ENCODE peak calls at places on chromosomes 1 and 21, in four cellular contexts. N, Y, Q and P are unnamed samples.

GRCh38 chr1:197222780-197223179 is 45.3 kb upstream of the CRB1 start:
- DNase-seq in N (no peak), Y (no peak), Q (no peak), P (no peak)

GRCh38 chr1:218079379-218079778 is 205.7 kb upstream of the RRP15 start:
- DNase-seq in N (no peak), Y (no peak), Q (no peak), P (no peak)

GRCh38 chr1:185929759-185930158 is 195.6 kb downstream of the HMCN1 start:
- DNase-seq in Q (no peak), N (no peak), Y (no peak), P (no peak)

GRCh38 chr1:204841798-204842197 is 28.9 kb upstream of the NFASC start:
- DNase-seq in Y (no peak), N (no peak), Q (no peak), P (no peak)

GRCh38 chr1:31831397-31832378 is 15.9 kb upstream of the SPOCD1 start:
- DNase-seq in N (no peak), Q (peak; percentile 25), Y (no peak), P (no peak)

GRCh38 chr1:32447469-32448185 is 17.2 kb upstream of the ZBTB8B start:
- DNase-seq in N (no peak), Q (no peak), Y (peak; percentile 31), P (peak; percentile 81)

GRCh38 chr1:50110656-50111055 is 1.9 kb downstream of the ELAVL4 start:
- DNase-seq in Q (no peak), N (no peak), Y (no peak), P (peak; percentile 16)

GRCh38 chr1:192476802-192477298 is 98.7 kb upstream of the RGS1 start:
- DNase-seq in Q (no peak), Y (no peak), N (no peak), P (no peak)

GRCh38 chr1:211783897-211784296 is 46.7 kb downstream of the LPGAT1 start:
- DNase-seq in N (no peak), Y (no peak), Q (peak; percentile 92), P (no peak)

GRCh38 chr21:38824124-38824822 is 18.5 kb downstream of the ETS2 start:
- DNase-seq in Q (peak; percentile 95), N (no peak), Y (no peak), P (no peak)

GRCh38 chr1:95139039-95139438 is 21.9 kb downstream of the TLCD4 start:
- DNase-seq in Q (no peak), Y (no peak), N (no peak), P (no peak)

GRCh38 chr21:38343691-38344090 is 86.9 kb downstream of the KCNJ15 start:
- DNase-seq in N (no peak), Q (no peak), Y (no peak), P (no peak)

GRCh38 chr1:33363470-33363861 is 42.6 kb upstream of the A3GALT2 start:
- DNase-seq in Y (no peak), N (no peak), Q (no peak), P (no peak)

GRCh38 chr1:205141236-205142104 is 19.7 kb upstream of the RBBP5 start:
- DNase-seq in N (peak; percentile 67), Y (peak; percentile 79), Q (peak; percentile 66), P (peak; percentile 83)

GRCh38 chr1:19866758-19867157 is 15.4 kb upstream of the OTUD3 start:
- DNase-seq in N (no peak), Q (no peak), Y (no peak), P (no peak)

GRCh38 chr1:30044745-30045144 is 678.6 kb downstream of the MATN1 start:
- DNase-seq in Y (no peak), N (no peak), Q (no peak), P (no peak)

GRCh38 chr1:26349196-26349885 is 4.6 kb downstream of the CRYBG2 start:
- DNase-seq in Q (no peak), Y (no peak), N (no peak), P (no peak)

GRCh38 chr1:236779312-236779711 is 15.8 kb upstream of the MTR start:
- DNase-seq in Y (no peak), Q (no peak), N (no peak), P (no peak)

GRCh38 chr1:25068829-25069228 is 138.8 kb upstream of the RUNX3 start:
- DNase-seq in Y (peak; percentile 37), N (no peak), Q (no peak), P (no peak)
- TF ChIP-seq FOXJ3 in Y (no peak), N (no peak), Q (no peak), P (no peak)

DNA sequence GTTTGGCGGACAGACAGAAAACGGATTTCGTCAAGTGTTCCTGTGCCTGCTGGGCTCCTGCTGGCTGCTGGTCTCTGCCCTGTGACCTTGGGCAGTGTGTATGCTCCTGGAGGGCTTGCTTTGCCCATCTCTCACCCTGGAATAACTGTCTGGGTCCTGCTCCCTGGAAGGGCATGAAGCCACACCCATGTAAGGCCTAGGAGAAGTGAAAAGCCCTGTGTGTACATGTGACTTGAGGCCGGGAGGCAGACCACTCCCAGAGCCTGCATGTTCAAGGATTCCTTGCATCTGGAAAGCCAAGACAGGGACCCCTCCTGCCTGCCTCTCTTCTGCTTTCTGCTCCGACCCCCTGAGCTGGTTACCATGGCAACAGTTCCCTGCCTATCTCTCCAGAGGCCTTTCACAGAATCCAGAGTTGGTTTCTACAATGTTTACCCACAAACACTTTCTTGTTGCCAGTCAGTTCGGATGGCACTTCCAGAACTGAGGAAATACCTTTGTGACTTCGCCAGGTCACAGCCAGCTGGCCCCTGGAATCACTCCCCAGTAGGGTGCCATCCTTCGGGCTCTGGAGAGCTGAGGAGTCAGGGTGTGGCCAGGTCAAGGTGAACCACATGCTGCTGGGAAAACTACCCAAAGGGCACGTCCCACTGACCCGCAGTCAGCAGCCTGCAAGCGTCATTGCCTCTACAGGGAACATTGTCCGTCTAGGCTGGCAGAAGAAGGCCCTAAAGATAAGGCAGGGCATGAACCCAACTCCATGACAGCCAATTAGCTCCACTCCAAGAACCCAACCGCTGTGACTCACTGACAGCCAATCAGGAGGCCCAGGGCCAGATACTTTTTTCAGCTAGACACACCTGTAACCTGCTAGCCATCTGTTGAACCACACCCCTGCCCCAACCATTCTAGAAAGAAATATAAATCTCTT is 14.7 kb upstream of the GPR37L1 start:
- DNase-seq in Y (no peak), N (no peak), Q (no peak), P (no peak)
- TF ChIP-seq USF2 in Y (no peak), N (no peak), Q (no peak), P (no peak)

DNA sequence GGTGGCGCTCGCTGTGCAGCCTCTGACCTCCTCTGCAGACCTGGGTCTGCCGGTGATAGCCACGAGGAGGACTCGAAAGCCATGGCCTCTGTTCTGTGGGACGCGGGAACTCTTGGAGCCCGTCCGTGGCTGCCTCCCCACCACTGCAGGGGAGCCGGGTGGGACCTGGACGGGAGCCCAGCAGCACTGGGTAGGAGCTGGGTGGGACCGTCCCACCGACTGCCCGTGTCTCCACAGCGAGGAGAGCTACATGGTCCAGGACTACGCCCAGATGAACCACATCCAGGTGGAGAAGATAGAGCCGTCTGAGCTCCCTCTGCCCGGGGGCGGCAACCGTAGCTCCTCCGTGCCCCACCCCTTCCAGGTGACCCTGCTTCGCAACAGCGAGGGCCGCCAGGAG is 23.7 kb downstream of the ARHGEF16 start:
- DNase-seq in Y (no peak), Q (no peak), N (no peak), P (no peak)
- TF ChIP-seq FOXJ3 in Y (no peak), Q (no peak), N (no peak), P (no peak)

DNA sequence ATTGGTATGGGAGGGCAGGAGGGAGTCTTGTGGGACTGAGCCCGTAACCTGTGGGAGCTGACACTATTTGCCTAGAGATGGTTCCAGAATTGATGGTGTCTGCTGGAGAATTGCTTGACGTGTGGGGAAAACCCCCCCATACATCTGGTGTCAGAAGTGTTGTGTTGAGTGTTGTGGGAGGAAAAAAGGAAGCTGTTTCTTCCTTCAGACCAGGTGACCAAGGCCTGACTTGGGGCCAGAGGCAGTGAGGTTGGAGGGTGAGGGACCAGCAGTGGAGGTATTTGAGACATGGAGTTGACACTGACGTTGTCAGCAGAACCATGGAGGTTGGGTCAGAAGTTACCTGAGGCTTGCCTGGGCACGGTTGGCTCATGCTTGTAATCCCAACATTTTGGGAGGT is 8.3 kb downstream of the SHISAL2A start:
- DNase-seq in Q (no peak), Y (no peak), N (no peak), P (no peak)
- TF ChIP-seq USF2 in Q (no peak), Y (no peak), N (no peak), P (no peak)

DNA sequence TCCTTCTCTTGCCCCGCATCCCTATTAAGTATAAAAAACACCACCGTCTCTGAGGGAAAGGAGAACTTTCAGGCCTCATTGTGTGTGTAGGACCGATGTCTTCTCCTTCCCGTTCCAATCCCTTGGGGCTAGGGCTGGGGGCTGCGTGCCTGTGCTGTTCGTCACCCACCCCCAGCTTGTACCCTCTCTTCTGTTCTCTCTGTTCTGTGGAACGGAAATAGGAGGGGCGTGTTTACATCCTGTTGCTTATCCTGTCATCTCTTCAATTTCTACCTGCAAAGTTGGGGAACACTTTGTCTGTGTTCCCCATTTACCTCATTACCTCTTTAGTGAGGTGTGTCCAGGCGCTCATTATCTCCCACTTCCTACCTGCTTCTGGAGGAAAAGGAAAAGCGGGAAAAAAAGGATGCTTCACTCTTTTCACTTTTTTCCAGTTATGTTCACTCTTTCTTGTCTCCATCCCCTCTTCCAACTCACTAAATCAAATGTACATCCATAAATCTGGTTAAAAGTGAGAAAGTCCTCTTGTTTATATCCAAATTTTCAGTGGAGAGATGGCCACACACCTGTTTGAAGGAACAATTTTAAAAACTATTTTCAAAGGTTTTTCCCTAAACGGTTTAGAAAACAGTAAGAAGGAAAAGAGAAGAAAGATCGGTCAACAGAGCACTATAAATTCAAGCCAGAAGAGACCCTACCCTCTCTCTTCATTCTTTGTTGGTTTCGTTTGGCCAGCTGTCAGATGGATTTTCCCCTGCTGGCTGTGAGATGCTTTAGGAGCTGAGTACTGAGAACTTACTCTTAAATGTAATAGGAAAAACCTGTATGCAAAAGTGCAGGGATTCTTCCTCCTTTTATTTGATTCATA is 1.0 kb upstream of the TXNIP start:
- DNase-seq in N (peak; percentile 42), Q (peak; percentile 26), Y (peak; percentile 62), P (no peak)
- TF ChIP-seq FOXJ3 in N (no peak), Q (no peak), Y (no peak), P (no peak)

GRCh38 chr1:112209493-112209892 is 186.5 kb upstream of the CTTNBP2NL start:
- DNase-seq in N (no peak), Q (no peak), Y (no peak), P (no peak)
- TF ChIP-seq USF2 in N (no peak), Q (no peak), Y (no peak), P (no peak)